ENCODE peak calls at places on chromosome 10, in seven cellular contexts. One of them, this sample, is unnamed.

GRCh38 chr10:80136134-80136571 is 3.6 kb downstream of the PLAC9 start:
- DNase-seq in bronchial epithelial cell: no peak
- DNase-seq in GM10248: no peak
- DNase-seq in neural crest cell: no peak
- DNase-seq in hepatocyte: peak
- DNase-seq in B cell: no peak
- DNase-seq in SK-N-SH: no peak
- DNase-seq in this sample: no peak

GRCh38 chr10:110042181-110042580 is 34.4 kb downstream of the ADD3 start:
- DNase-seq in GM10248: no peak
- DNase-seq in B cell: no peak
- DNase-seq in hepatocyte: no peak
- DNase-seq in bronchial epithelial cell: peak
- DNase-seq in SK-N-SH: no peak
- DNase-seq in neural crest cell: no peak
- DNase-seq in this sample: no peak

GRCh38 chr10:60962946-60963345 is 19.0 kb upstream of the RHOBTB1 start:
- DNase-seq in SK-N-SH: no peak
- DNase-seq in GM10248: no peak
- DNase-seq in B cell: no peak
- DNase-seq in neural crest cell: no peak
- DNase-seq in bronchial epithelial cell: no peak
- DNase-seq in hepatocyte: no peak
- DNase-seq in this sample: no peak

GRCh38 chr10:16891375-16892313 is 74.4 kb upstream of the RSU1 start:
- DNase-seq in B cell: peak
- DNase-seq in SK-N-SH: peak
- DNase-seq in GM10248: no peak
- DNase-seq in bronchial epithelial cell: peak
- DNase-seq in neural crest cell: peak
- DNase-seq in hepatocyte: peak
- DNase-seq in this sample: no peak

GRCh38 chr10:76874896-76875295 is 762.7 kb downstream of the KCNMA1 start:
- DNase-seq in hepatocyte: no peak
- DNase-seq in B cell: no peak
- DNase-seq in neural crest cell: no peak
- DNase-seq in bronchial epithelial cell: peak
- DNase-seq in GM10248: no peak
- DNase-seq in SK-N-SH: no peak
- DNase-seq in this sample: no peak

GRCh38 chr10:13774303-13774893 is 187.6 kb downstream of the PRPF18 start:
- DNase-seq in GM10248: no peak
- DNase-seq in SK-N-SH: no peak
- DNase-seq in neural crest cell: no peak
- DNase-seq in bronchial epithelial cell: no peak
- DNase-seq in hepatocyte: no peak
- DNase-seq in B cell: no peak
- DNase-seq in this sample: no peak

GRCh38 chr10:75441196-75441595 is 9.8 kb downstream of the LRMDA start:
- DNase-seq in hepatocyte: no peak
- DNase-seq in GM10248: no peak
- DNase-seq in neural crest cell: no peak
- DNase-seq in bronchial epithelial cell: no peak
- DNase-seq in B cell: no peak
- DNase-seq in SK-N-SH: no peak
- DNase-seq in this sample: no peak

GRCh38 chr10:49113741-49114141 is 1.6 kb downstream of the VSTM4 start:
- DNase-seq in SK-N-SH: no peak
- DNase-seq in neural crest cell: no peak
- DNase-seq in B cell: no peak
- DNase-seq in GM10248: no peak
- DNase-seq in bronchial epithelial cell: no peak
- DNase-seq in hepatocyte: no peak
- DNase-seq in this sample: no peak

GRCh38 chr10:29535012-29535777 is 99.6 kb downstream of the SVIL start:
- DNase-seq in B cell: no peak
- DNase-seq in neural crest cell: peak
- DNase-seq in bronchial epithelial cell: peak
- DNase-seq in SK-N-SH: peak
- DNase-seq in hepatocyte: peak
- DNase-seq in GM10248: no peak
- DNase-seq in this sample: no peak

GRCh38 chr10:4294271-4294670 is 509.3 kb upstream of the KLF6 start:
- DNase-seq in B cell: no peak
- DNase-seq in SK-N-SH: no peak
- DNase-seq in GM10248: no peak
- DNase-seq in bronchial epithelial cell: no peak
- DNase-seq in hepatocyte: no peak
- DNase-seq in neural crest cell: no peak
- DNase-seq in this sample: no peak

GRCh38 chr10:117541405-117541908 is 1.1 kb upstream of the EMX2 start:
- DNase-seq in neural crest cell: no peak
- DNase-seq in SK-N-SH: no peak
- DNase-seq in B cell: no peak
- DNase-seq in bronchial epithelial cell: no peak
- DNase-seq in GM10248: no peak
- DNase-seq in hepatocyte: no peak
- DNase-seq in this sample: no peak

GRCh38 chr10:59560161-59560560 is 149.5 kb downstream of the SLC16A9 start:
- DNase-seq in SK-N-SH: no peak
- DNase-seq in hepatocyte: no peak
- DNase-seq in neural crest cell: no peak
- DNase-seq in bronchial epithelial cell: no peak
- DNase-seq in B cell: no peak
- DNase-seq in GM10248: no peak
- DNase-seq in this sample: no peak

GRCh38 chr10:16816142-16816541 is 1.1 kb downstream of the RSU1 start:
- DNase-seq in hepatocyte: no peak
- DNase-seq in bronchial epithelial cell: no peak
- DNase-seq in GM10248: no peak
- DNase-seq in SK-N-SH: peak
- DNase-seq in B cell: no peak
- DNase-seq in neural crest cell: no peak
- DNase-seq in this sample: no peak

GRCh38 chr10:127407551-127407950 is 141.6 kb upstream of the NPS start:
- DNase-seq in hepatocyte: no peak
- DNase-seq in GM10248: no peak
- DNase-seq in B cell: no peak
- DNase-seq in neural crest cell: no peak
- DNase-seq in bronchial epithelial cell: no peak
- DNase-seq in SK-N-SH: no peak
- DNase-seq in this sample: no peak

GRCh38 chr10:371515-371914 is 236.3 kb downstream of the ZMYND11 start:
- DNase-seq in B cell: no peak
- DNase-seq in neural crest cell: no peak
- DNase-seq in bronchial epithelial cell: no peak
- DNase-seq in GM10248: no peak
- DNase-seq in hepatocyte: no peak
- DNase-seq in SK-N-SH: no peak
- DNase-seq in this sample: no peak

GRCh38 chr10:125124907-125125306 is 35.5 kb downstream of the CTBP2 start:
- DNase-seq in SK-N-SH: peak
- DNase-seq in neural crest cell: no peak
- DNase-seq in B cell: no peak
- DNase-seq in bronchial epithelial cell: no peak
- DNase-seq in GM10248: no peak
- DNase-seq in hepatocyte: no peak
- DNase-seq in this sample: no peak

GRCh38 chr10:69874464-69874863 is 72.8 kb downstream of the COL13A1 start:
- DNase-seq in SK-N-SH: no peak
- DNase-seq in B cell: no peak
- DNase-seq in GM10248: no peak
- DNase-seq in neural crest cell: no peak
- DNase-seq in bronchial epithelial cell: peak
- DNase-seq in hepatocyte: no peak
- DNase-seq in this sample: no peak

GRCh38 chr10:58052772-58053171 is 214.9 kb downstream of the IPMK start:
- DNase-seq in B cell: no peak
- DNase-seq in bronchial epithelial cell: peak
- DNase-seq in GM10248: no peak
- DNase-seq in hepatocyte: no peak
- DNase-seq in SK-N-SH: no peak
- DNase-seq in neural crest cell: no peak
- DNase-seq in this sample: no peak

DNA sequence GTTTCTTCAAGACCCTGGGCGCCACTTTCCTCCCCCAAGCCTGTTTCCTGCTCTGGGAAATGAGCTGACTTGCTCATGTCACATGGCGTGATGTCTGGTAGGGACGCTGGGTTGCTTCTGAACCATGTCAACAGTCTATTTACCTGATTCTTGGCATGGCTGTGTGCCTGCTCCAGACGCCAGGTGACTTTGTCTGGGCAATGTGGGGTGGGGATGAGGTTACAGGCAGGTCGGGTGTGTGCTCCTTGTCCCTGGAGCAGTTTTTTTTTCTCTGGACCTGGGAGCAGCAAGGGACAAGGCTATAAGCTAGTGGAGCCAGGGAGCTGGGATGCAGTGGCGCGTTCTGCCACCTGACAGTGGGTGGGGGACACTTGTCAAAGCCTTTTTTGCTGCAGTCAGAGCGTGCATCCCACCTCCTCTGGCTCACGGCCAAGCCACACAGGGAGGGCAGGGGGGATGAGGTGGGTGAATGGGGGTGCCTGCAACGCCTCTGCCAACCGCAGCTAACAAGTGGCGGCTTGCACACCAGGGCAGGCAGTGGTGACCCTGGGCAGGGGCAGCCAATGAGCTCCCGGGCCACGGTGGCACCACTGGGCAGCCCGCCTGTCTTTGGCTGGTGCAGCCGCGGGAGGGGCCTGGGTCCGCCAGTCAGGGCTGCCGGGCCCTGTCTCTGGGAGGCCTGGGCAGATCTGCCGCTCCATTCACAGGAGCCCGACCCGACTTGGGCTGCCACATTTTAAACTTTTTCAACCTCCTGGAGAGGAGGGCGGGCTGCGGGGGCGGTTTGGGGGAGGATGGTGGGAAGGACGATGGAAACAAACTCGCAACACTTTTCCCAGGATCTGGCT is 22.9 kb downstream of the DNAJB12 start:
- DNase-seq in neural crest cell: peak
- DNase-seq in bronchial epithelial cell: peak
- DNase-seq in hepatocyte: peak
- DNase-seq in SK-N-SH: peak
- DNase-seq in GM10248: peak
- DNase-seq in B cell: peak
- DNase-seq in this sample: peak
- TF ChIP-seq CTCF in neural crest cell: peak
- TF ChIP-seq CTCF in bronchial epithelial cell: peak
- TF ChIP-seq CTCF in hepatocyte: no peak
- TF ChIP-seq CTCF in SK-N-SH: peak
- TF ChIP-seq CTCF in GM10248: no peak
- TF ChIP-seq CTCF in B cell: peak
- TF ChIP-seq CTCF in this sample: no peak

DNA sequence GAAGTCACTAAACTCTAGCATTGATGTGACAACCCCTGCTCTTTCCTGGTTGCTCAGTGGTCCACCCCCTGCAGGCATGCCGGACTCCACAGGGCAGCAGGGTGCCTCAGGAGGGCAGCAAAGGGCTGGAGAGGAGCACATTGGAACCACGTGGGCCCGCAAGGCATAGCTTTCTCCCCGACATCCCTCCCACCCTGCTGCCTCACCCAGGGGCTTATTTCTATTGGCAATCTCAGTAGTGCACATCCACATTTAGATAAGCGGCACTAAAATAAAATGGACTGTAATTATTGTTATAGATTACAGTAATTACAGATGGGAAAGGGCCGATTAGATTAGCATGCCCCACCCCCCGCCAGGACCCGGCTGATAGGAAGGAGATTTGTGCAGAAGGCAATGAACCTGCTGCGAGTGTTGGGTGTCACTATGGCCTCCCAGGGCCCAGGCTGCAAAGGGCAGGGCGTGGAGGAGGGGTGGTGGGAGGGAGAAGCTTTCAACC is 580.1 kb downstream of the GRID1 start:
- DNase-seq in hepatocyte: peak
- DNase-seq in GM10248: no peak
- DNase-seq in SK-N-SH: peak
- DNase-seq in bronchial epithelial cell: peak
- DNase-seq in B cell: no peak
- DNase-seq in neural crest cell: no peak
- DNase-seq in this sample: no peak
- TF ChIP-seq CTCF in hepatocyte: peak
- TF ChIP-seq CTCF in GM10248: peak
- TF ChIP-seq CTCF in SK-N-SH: no peak
- TF ChIP-seq CTCF in bronchial epithelial cell: peak
- TF ChIP-seq CTCF in B cell: no peak
- TF ChIP-seq CTCF in neural crest cell: peak
- TF ChIP-seq CTCF in this sample: no peak

GRCh38 chr10:130047336-130047735 is 63.3 kb downstream of the C10orf143 start:
- DNase-seq in neural crest cell: no peak
- DNase-seq in SK-N-SH: no peak
- DNase-seq in hepatocyte: no peak
- DNase-seq in GM10248: no peak
- DNase-seq in bronchial epithelial cell: no peak
- DNase-seq in B cell: no peak
- DNase-seq in this sample: no peak

GRCh38 chr10:130045801-130046321 is 64.8 kb downstream of the C10orf143 start:
- DNase-seq in hepatocyte: no peak
- DNase-seq in SK-N-SH: no peak
- DNase-seq in B cell: no peak
- DNase-seq in GM10248: no peak
- DNase-seq in neural crest cell: no peak
- DNase-seq in bronchial epithelial cell: no peak
- DNase-seq in this sample: no peak

GRCh38 chr10:130048081-130048480 is 62.5 kb downstream of the C10orf143 start:
- DNase-seq in GM10248: no peak
- DNase-seq in neural crest cell: no peak
- DNase-seq in SK-N-SH: peak
- DNase-seq in B cell: no peak
- DNase-seq in bronchial epithelial cell: no peak
- DNase-seq in hepatocyte: no peak
- DNase-seq in this sample: no peak

GRCh38 chr10:130045091-130045652 is 65.5 kb downstream of the C10orf143 start:
- DNase-seq in bronchial epithelial cell: no peak
- DNase-seq in hepatocyte: no peak
- DNase-seq in SK-N-SH: no peak
- DNase-seq in neural crest cell: no peak
- DNase-seq in GM10248: no peak
- DNase-seq in B cell: no peak
- DNase-seq in this sample: no peak

DNA sequence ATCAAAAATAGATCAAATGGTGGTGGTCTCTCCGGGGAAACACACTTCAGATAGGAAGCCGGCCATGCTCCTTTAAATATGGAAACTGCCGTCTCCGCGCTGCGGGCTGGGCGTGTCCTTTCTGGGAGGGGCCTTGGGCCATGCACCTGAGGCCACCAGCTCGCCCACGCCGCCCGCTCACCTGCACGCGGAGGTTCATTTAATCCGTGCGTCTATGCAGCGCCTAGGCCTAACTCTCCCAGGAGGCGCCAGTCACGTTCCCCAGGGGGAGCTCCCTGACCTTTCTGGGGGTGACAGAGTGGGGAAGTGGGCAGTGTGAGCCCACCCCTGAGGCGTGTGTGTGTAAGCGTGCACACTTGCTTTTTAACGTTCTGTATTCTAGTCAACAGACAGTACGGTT is 64.0 kb downstream of the C10orf143 start:
- DNase-seq in SK-N-SH: no peak
- DNase-seq in B cell: no peak
- DNase-seq in neural crest cell: no peak
- DNase-seq in hepatocyte: no peak
- DNase-seq in bronchial epithelial cell: no peak
- DNase-seq in GM10248: no peak
- DNase-seq in this sample: no peak
- TF ChIP-seq CTCF in SK-N-SH: no peak
- TF ChIP-seq CTCF in B cell: no peak
- TF ChIP-seq CTCF in neural crest cell: no peak
- TF ChIP-seq CTCF in hepatocyte: no peak
- TF ChIP-seq CTCF in bronchial epithelial cell: no peak
- TF ChIP-seq CTCF in GM10248: no peak
- TF ChIP-seq CTCF in this sample: no peak

GRCh38 chr10:46305986-46306385 is 19.2 kb downstream of the ANTXRL start:
- DNase-seq in bronchial epithelial cell: no peak
- DNase-seq in SK-N-SH: no peak
- DNase-seq in hepatocyte: no peak
- DNase-seq in neural crest cell: no peak
- DNase-seq in B cell: no peak
- DNase-seq in GM10248: no peak
- DNase-seq in this sample: no peak
- TF ChIP-seq CTCF in bronchial epithelial cell: no peak
- TF ChIP-seq CTCF in SK-N-SH: no peak
- TF ChIP-seq CTCF in hepatocyte: no peak
- TF ChIP-seq CTCF in neural crest cell: no peak
- TF ChIP-seq CTCF in B cell: no peak
- TF ChIP-seq CTCF in GM10248: no peak
- TF ChIP-seq CTCF in this sample: no peak

This sample was measured in GM13977.